ENCODE peak calls at places on chromosomes 1 and 21, in eight cellular contexts. L is left cardiac atrium; I is prostate gland; A is NCI-H1694 treated with DMSO at 0.1 percent for 48 hours; M is stimulated activated CD4-positive, alpha-beta T cell treated with anti-CD3 and anti-CD28 coated beads, Interleukin-2, amount 100 ng/mL, for 24 hours; E is amniotic stem cell; R is lung; Y is Peyer's patch. N is an unnamed sample.

GRCh38 chr1:178927003-178927402 is 56.1 kb upstream of the ANGPTL1 start:
- DNase-seq in L (no peak), I (no peak), A (no peak), M (no peak), E (no peak), R (no peak), Y (no peak), N (no peak)

GRCh38 chr1:92843429-92844352 is 11.9 kb downstream of the RPL5 start:
- DNase-seq in L (no peak), I (no peak), A (no peak), M (no peak), E (no peak), R (no peak), Y (no peak), N (no peak)

GRCh38 chr1:220784751-220785150 is 2.0 kb upstream of the MTARC1 start:
- DNase-seq in L (no peak), I (no peak), A (no peak), M (no peak), E (no peak), R (no peak), Y (no peak), N (no peak)

GRCh38 chr1:155026588-155026987 is 7.0 kb downstream of the DCST2 start:
- DNase-seq in L (no peak), I (no peak), A (no peak), M (no peak), E (no peak), R (no peak), Y (no peak), N (no peak)

GRCh38 chr1:185297986-185298385 is 19.1 kb downstream of the IVNS1ABP start:
- DNase-seq in L (no peak), I (no peak), A (no peak), M (no peak), E (no peak), R (no peak), Y (no peak), N (no peak)

GRCh38 chr21:45992311-45993209 is 11.0 kb downstream of the COL6A1 start:
- DNase-seq in L (peak; percentile 52), I (no peak), A (no peak), M (no peak), E (no peak), R (no peak), Y (peak; percentile 8), N (no peak)

GRCh38 chr1:226988337-226988672 is 48.2 kb downstream of the COQ8A start:
- DNase-seq in L (no peak), I (peak; percentile 89), A (no peak), M (no peak), E (no peak), R (no peak), Y (no peak), N (no peak)

GRCh38 chr1:63082754-63083153 is 239.6 kb upstream of the FOXD3 start:
- DNase-seq in L (no peak), I (no peak), A (no peak), M (no peak), E (no peak), R (no peak), Y (no peak), N (no peak)

GRCh38 chr1:216457356-216457755 is 34.1 kb upstream of the USH2A start:
- DNase-seq in L (no peak), I (no peak), A (no peak), M (no peak), E (no peak), R (no peak), Y (no peak), N (no peak)

GRCh38 chr1:84782311-84782771 is 92.1 kb upstream of the SSX2IP start:
- DNase-seq in L (peak; percentile 73), I (no peak), A (no peak), M (peak; percentile 87), E (no peak), R (peak; percentile 56), Y (peak; percentile 70), N (peak; percentile 52)

GRCh38 chr1:10888791-10889627 is 92.6 kb upstream of the CASZ1 start:
- DNase-seq in L (no peak), I (no peak), A (no peak), M (no peak), E (no peak), R (no peak), Y (no peak), N (no peak)

GRCh38 chr1:204170494-204171155 is 4.5 kb upstream of the REN start:
- DNase-seq in L (no peak), I (no peak), A (no peak), M (no peak), E (no peak), R (no peak), Y (no peak), N (no peak)